ENCODE peak calls at places on chromosomes 11 and 22, in four cellular contexts. T, L, F and I are unnamed samples.
A peak's percentile ranks its signal among the peaks of the same experiment; 100 is the strongest.

GRCh38 chr11:134151083-134151747 is 72.6 kb downstream of the NCAPD3 start:
- DNase-seq in T (no peak), L (no peak), F (no peak), I (no peak)

GRCh38 chr11:34926831-34927132 is 10.4 kb downstream of the PDHX start:
- DNase-seq in T (no peak), L (no peak), F (peak; percentile 60), I (no peak)

GRCh38 chr11:19499999-19500398 is 212.6 kb upstream of the NAV2 start:
- DNase-seq in T (no peak), L (no peak), F (peak; percentile 80), I (no peak)

GRCh38 chr11:109892321-109892794 is 200.8 kb upstream of the ZC3H12C start:
- DNase-seq in T (no peak), L (no peak), F (no peak), I (no peak)

GRCh38 chr22:42283288-42284229 is 13.1 kb upstream of the TCF20 start:
- DNase-seq in T (no peak), L (no peak), F (no peak), I (no peak)

GRCh38 chr22:27823221-27823620 is 21.7 kb upstream of the MN1 start:
- DNase-seq in T (no peak), L (no peak), F (no peak), I (no peak)

GRCh38 chr11:882593-882992 is 28.0 kb downstream of the CHID1 start:
- DNase-seq in T (no peak), L (no peak), F (no peak), I (no peak)

GRCh38 chr22:29704528-29705285 is 15.1 kb upstream of the CABP7 start:
- DNase-seq in T (no peak), L (no peak), F (peak; percentile 24), I (no peak)

GRCh38 chr11:68024508-68024907 is 6.0 kb upstream of the NDUFS8 start:
- DNase-seq in T (no peak), L (no peak), F (no peak), I (no peak)

GRCh38 chr11:119796363-119797060 is 67.5 kb upstream of the NECTIN1 start:
- DNase-seq in T (no peak), L (no peak), F (no peak), I (no peak)

GRCh38 chr22:23530106-23530505 is 50.0 kb downstream of the IGLL1 start:
- DNase-seq in T (no peak), L (no peak), F (no peak), I (no peak)

GRCh38 chr11:90447651-90448050 is 224.8 kb upstream of the CHORDC1 start:
- DNase-seq in T (no peak), L (no peak), F (no peak), I (no peak)

GRCh38 chr22:28952857-28953256 is 69.5 kb downstream of the ZNRF3 start:
- DNase-seq in T (no peak), L (no peak), F (peak; percentile 62), I (no peak)

GRCh38 chr22:35335936-35336781 is 36.5 kb downstream of the TOM1 start:
- DNase-seq in T (no peak), L (no peak), F (no peak), I (no peak)

GRCh38 chr11:20388096-20389055 is 860 bp downstream of the PRMT3 start:
- DNase-seq in T (no peak), L (no peak), F (peak; percentile 19), I (peak; percentile 46)

GRCh38 chr22:38868886-38869381 is 3.1 kb downstream of the CBX6 start:
- DNase-seq in T (peak; percentile 38), L (peak; percentile 88), F (peak; percentile 61), I (peak; percentile 92)

GRCh38 chr11:13924801-13925327 is 37.7 kb upstream of the SPON1 start:
- DNase-seq in T (no peak), L (no peak), F (no peak), I (no peak)

GRCh38 chr11:70833011-70833410 is 419.4 kb downstream of the SHANK2 start:
- DNase-seq in T (no peak), L (no peak), F (no peak), I (no peak)

GRCh38 chr22:29524440-29525191 is 28.9 kb downstream of the THOC5 start:
- DNase-seq in T (no peak), L (peak; percentile 19), F (peak; percentile 25), I (peak; percentile 48)

GRCh38 chr11:114367244-114367957 is 32.9 kb downstream of the C11orf71 start:
- DNase-seq in T (no peak), L (no peak), F (no peak), I (no peak)

GRCh38 chr22:37661160-37661924 is 2.8 kb downstream of the PDXP start:
- DNase-seq in T (no peak), L (no peak), F (peak; percentile 73), I (no peak)

GRCh38 chr11:131579932-131580387 is 209.5 kb downstream of the NTM start:
- DNase-seq in T (no peak), L (no peak), F (peak; percentile 8), I (peak; percentile 47)

DNA sequence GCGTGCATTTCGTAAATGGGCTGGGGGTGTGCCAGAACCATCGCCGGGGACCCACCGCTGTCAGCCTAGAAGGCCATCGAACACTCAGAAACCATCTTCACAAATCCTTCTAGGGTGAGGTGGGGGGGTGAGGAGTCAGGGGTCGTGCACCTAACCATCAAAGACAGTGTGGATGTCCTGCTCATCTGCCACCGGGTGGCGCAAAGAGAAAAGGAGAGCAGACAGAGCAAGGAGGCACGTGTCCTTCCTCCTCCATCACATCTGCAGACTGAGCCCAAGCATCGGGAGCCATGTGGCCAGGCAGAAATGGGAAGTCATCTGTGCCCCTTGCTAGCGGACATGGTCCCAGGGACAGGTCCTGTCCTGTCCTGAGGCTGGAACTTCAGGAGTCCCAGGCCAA is 61.9 kb upstream of the NUP50 start:
- DNase-seq in T (no peak), L (no peak), F (peak; percentile 66), I (peak; percentile 72)
- TF ChIP-seq CTCF in T (no peak), L (peak; percentile 24), F (peak; percentile 64), I (no peak)

GRCh38 chr11:66266378-66267038 is 1.9 kb upstream of the RAB1B start:
- DNase-seq in T (no peak), L (no peak), F (no peak), I (no peak)

GRCh38 chr11:66268953-66269906 is 791 bp downstream of the RAB1B start:
- DNase-seq in T (no peak), L (no peak), F (peak; percentile 41), I (peak; percentile 57)

GRCh38 chr11:66267039-66267378 is 1.4 kb upstream of the RAB1B start:
- DNase-seq in T (no peak), L (no peak), F (no peak), I (no peak)

GRCh38 chr11:66267379-66268209 is 845 bp upstream of the RAB1B start:
- DNase-seq in T (peak; percentile 75), L (peak; percentile 85), F (peak; percentile 80), I (peak; percentile 95)

GRCh38 chr11:66268210-66268952 is at the start of gene RAB1B:
- DNase-seq in T (peak; percentile 99), L (peak; percentile 100), F (peak; percentile 99), I (peak; percentile 99)
- TF ChIP-seq CTCF in T (no peak), L (no peak), F (no peak), I (no peak)

DNA sequence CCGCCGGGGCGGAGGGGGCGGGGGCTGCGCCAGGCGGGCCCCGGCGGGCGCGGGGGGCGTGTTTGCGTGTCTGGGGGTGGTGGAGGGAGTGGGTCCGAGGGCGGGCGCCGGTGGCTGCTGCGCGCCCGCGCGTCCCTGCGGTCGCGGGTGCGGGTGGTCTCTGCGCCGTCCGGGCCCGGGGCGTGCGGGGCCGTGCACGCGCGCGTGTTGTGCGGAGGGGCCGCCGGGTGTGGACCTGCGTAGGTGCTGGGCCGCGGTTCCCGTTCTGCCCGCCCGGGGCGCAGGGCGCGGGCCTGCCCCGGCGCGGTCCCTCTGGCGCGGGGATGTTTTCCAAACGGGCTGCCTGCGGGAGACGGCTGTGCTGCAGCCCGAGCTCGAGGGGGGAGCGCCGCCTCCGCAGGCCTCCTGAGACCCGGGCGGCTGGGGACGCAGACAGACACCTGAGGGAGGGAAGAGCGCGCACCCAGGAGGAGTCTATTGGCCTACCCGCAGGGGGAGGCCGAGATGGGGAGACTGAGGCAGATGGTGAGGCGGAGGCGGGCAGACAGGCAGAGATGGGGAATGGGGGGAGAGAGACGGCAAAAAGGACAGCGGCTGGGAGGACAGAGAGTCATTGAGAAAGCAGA is 442 bp downstream of the PELI3 start:
- DNase-seq in T (no peak), L (no peak), F (peak; percentile 15), I (peak; percentile 73)
- TF ChIP-seq CTCF in T (peak; percentile 62), L (peak; percentile 53), F (peak; percentile 22), I (no peak)

GRCh38 chr11:16169946-16170345 is 186.4 kb downstream of the SOX6 start:
- DNase-seq in T (no peak), L (no peak), F (no peak), I (no peak)
- TF ChIP-seq CTCF in T (no peak), L (no peak), F (no peak), I (no peak)

GRCh38 chr11:46736146-46736545 is 17.1 kb downstream of the F2 start:
- DNase-seq in T (no peak), L (no peak), F (no peak), I (no peak)
- TF ChIP-seq CTCF in T (no peak), L (no peak), F (no peak), I (no peak)

GRCh38 chr11:10800292-10800691 is 8.4 kb downstream of the EIF4G2 start:
- DNase-seq in T (no peak), L (no peak), F (no peak), I (no peak)

GRCh38 chr11:10793470-10794255 is 15.1 kb downstream of the EIF4G2 start:
- DNase-seq in T (no peak), L (no peak), F (no peak), I (no peak)

GRCh38 chr11:10796191-10796590 is 12.5 kb downstream of the EIF4G2 start:
- DNase-seq in T (no peak), L (no peak), F (no peak), I (no peak)

GRCh38 chr11:10798330-10798980 is 10.3 kb downstream of the EIF4G2 start:
- DNase-seq in T (no peak), L (no peak), F (no peak), I (no peak)

GRCh38 chr11:10797561-10797960 is 11.2 kb downstream of the EIF4G2 start:
- DNase-seq in T (no peak), L (no peak), F (no peak), I (no peak)
- TF ChIP-seq CTCF in T (no peak), L (no peak), F (no peak), I (no peak)

GRCh38 chr11:32829157-32829679 is 509 bp upstream of the PRRG4 start:
- DNase-seq in T (no peak), L (no peak), F (peak; percentile 33), I (peak; percentile 61)
- TF ChIP-seq CTCF in T (no peak), L (no peak), F (no peak), I (no peak)

GRCh38 chr11:59678813-59679165 is 10.0 kb upstream of the PATL1 start:
- DNase-seq in T (no peak), L (no peak), F (no peak), I (no peak)

GRCh38 chr11:59679347-59679746 is 10.5 kb upstream of the PATL1 start:
- DNase-seq in T (no peak), L (no peak), F (no peak), I (no peak)

GRCh38 chr11:59676205-59676604 is 7.4 kb upstream of the PATL1 start:
- DNase-seq in T (no peak), L (no peak), F (no peak), I (no peak)

GRCh38 chr11:59680287-59681154 is 11.7 kb upstream of the PATL1 start:
- DNase-seq in T (no peak), L (peak; percentile 54), F (peak; percentile 87), I (peak; percentile 69)

GRCh38 chr11:59678118-59678812 is 9.4 kb upstream of the PATL1 start:
- DNase-seq in T (no peak), L (no peak), F (no peak), I (no peak)
- TF ChIP-seq CTCF in T (no peak), L (no peak), F (peak; percentile 31), I (no peak)